ENCODE peak calls at places on chromosomes 13 and 19, in six cellular contexts. One of them, this sample, is unnamed.

GRCh38 chr19:31784631-31785237 is 435.5 kb upstream of the TSHZ3 start:
- DNase-seq in Peyer's patch: no peak
- DNase-seq in putamen: no peak
- DNase-seq in B cell: no peak
- DNase-seq in GM04504: no peak
- DNase-seq in stimulated activated CD8-positive, alpha-beta memory T cell treated with anti-CD3 and anti-CD28 coated beads, Interleukin-7, amount 100 ng/mL, for 4 hours: no peak
- DNase-seq in this sample: no peak

GRCh38 chr13:20462533-20462915 is 63.1 kb downstream of the CRYL1 start:
- DNase-seq in GM04504: no peak
- DNase-seq in Peyer's patch: no peak
- DNase-seq in B cell: no peak
- DNase-seq in stimulated activated CD8-positive, alpha-beta memory T cell treated with anti-CD3 and anti-CD28 coated beads, Interleukin-7, amount 100 ng/mL, for 4 hours: no peak
- DNase-seq in putamen: no peak
- DNase-seq in this sample: no peak

GRCh38 chr19:33438016-33438671 is 64.6 kb downstream of the CEBPG start:
- DNase-seq in Peyer's patch: no peak
- DNase-seq in putamen: peak
- DNase-seq in B cell: no peak
- DNase-seq in GM04504: no peak
- DNase-seq in stimulated activated CD8-positive, alpha-beta memory T cell treated with anti-CD3 and anti-CD28 coated beads, Interleukin-7, amount 100 ng/mL, for 4 hours: no peak
- DNase-seq in this sample: no peak

GRCh38 chr19:40797963-40798222 is 1.1 kb upstream of the EGLN2 start:
- DNase-seq in Peyer's patch: no peak
- DNase-seq in GM04504: no peak
- DNase-seq in stimulated activated CD8-positive, alpha-beta memory T cell treated with anti-CD3 and anti-CD28 coated beads, Interleukin-7, amount 100 ng/mL, for 4 hours: no peak
- DNase-seq in putamen: no peak
- DNase-seq in B cell: no peak
- DNase-seq in this sample: no peak

GRCh38 chr19:22606212-22606553 is 27.9 kb upstream of the ZNF492 start:
- DNase-seq in stimulated activated CD8-positive, alpha-beta memory T cell treated with anti-CD3 and anti-CD28 coated beads, Interleukin-7, amount 100 ng/mL, for 4 hours: no peak
- DNase-seq in GM04504: no peak
- DNase-seq in Peyer's patch: no peak
- DNase-seq in putamen: no peak
- DNase-seq in B cell: no peak
- DNase-seq in this sample: no peak

GRCh38 chr19:3250675-3251074 is 26.2 kb downstream of the CELF5 start:
- DNase-seq in Peyer's patch: no peak
- DNase-seq in GM04504: no peak
- DNase-seq in putamen: no peak
- DNase-seq in B cell: peak
- DNase-seq in stimulated activated CD8-positive, alpha-beta memory T cell treated with anti-CD3 and anti-CD28 coated beads, Interleukin-7, amount 100 ng/mL, for 4 hours: no peak
- DNase-seq in this sample: no peak

GRCh38 chr13:96792736-96793444 is 201.4 kb downstream of the OXGR1 start:
- DNase-seq in putamen: no peak
- DNase-seq in Peyer's patch: no peak
- DNase-seq in stimulated activated CD8-positive, alpha-beta memory T cell treated with anti-CD3 and anti-CD28 coated beads, Interleukin-7, amount 100 ng/mL, for 4 hours: no peak
- DNase-seq in GM04504: no peak
- DNase-seq in B cell: no peak
- DNase-seq in this sample: no peak

GRCh38 chr13:25186187-25186586 is 14.1 kb upstream of the AMER2 start:
- DNase-seq in Peyer's patch: peak
- DNase-seq in putamen: no peak
- DNase-seq in stimulated activated CD8-positive, alpha-beta memory T cell treated with anti-CD3 and anti-CD28 coated beads, Interleukin-7, amount 100 ng/mL, for 4 hours: no peak
- DNase-seq in B cell: no peak
- DNase-seq in GM04504: no peak
- DNase-seq in this sample: no peak

GRCh38 chr19:12730054-12730453 is 4.4 kb downstream of the TRIR start:
- DNase-seq in stimulated activated CD8-positive, alpha-beta memory T cell treated with anti-CD3 and anti-CD28 coated beads, Interleukin-7, amount 100 ng/mL, for 4 hours: no peak
- DNase-seq in putamen: no peak
- DNase-seq in Peyer's patch: no peak
- DNase-seq in B cell: peak
- DNase-seq in GM04504: no peak
- DNase-seq in this sample: no peak

GRCh38 chr19:50380767-50381166 is 3.4 kb upstream of the POLD1 start:
- DNase-seq in putamen: no peak
- DNase-seq in B cell: no peak
- DNase-seq in GM04504: no peak
- DNase-seq in Peyer's patch: no peak
- DNase-seq in stimulated activated CD8-positive, alpha-beta memory T cell treated with anti-CD3 and anti-CD28 coated beads, Interleukin-7, amount 100 ng/mL, for 4 hours: no peak
- DNase-seq in this sample: no peak

GRCh38 chr13:51502206-51502651 is 49.4 kb upstream of the INTS6 start:
- DNase-seq in GM04504: no peak
- DNase-seq in putamen: no peak
- DNase-seq in B cell: no peak
- DNase-seq in Peyer's patch: no peak
- DNase-seq in stimulated activated CD8-positive, alpha-beta memory T cell treated with anti-CD3 and anti-CD28 coated beads, Interleukin-7, amount 100 ng/mL, for 4 hours: no peak
- DNase-seq in this sample: no peak

GRCh38 chr13:99843872-99844271 is 127.7 kb downstream of the ZIC5 start:
- DNase-seq in GM04504: no peak
- DNase-seq in stimulated activated CD8-positive, alpha-beta memory T cell treated with anti-CD3 and anti-CD28 coated beads, Interleukin-7, amount 100 ng/mL, for 4 hours: no peak
- DNase-seq in Peyer's patch: no peak
- DNase-seq in putamen: no peak
- DNase-seq in B cell: no peak
- DNase-seq in this sample: no peak

GRCh38 chr13:106376411-106377112 is 158.9 kb downstream of the EFNB2 start:
- DNase-seq in stimulated activated CD8-positive, alpha-beta memory T cell treated with anti-CD3 and anti-CD28 coated beads, Interleukin-7, amount 100 ng/mL, for 4 hours: no peak
- DNase-seq in Peyer's patch: no peak
- DNase-seq in GM04504: peak
- DNase-seq in putamen: peak
- DNase-seq in B cell: no peak
- DNase-seq in this sample: no peak

GRCh38 chr13:27619711-27620376 is 485 bp downstream of the LNX2 start:
- DNase-seq in Peyer's patch: peak
- DNase-seq in B cell: peak
- DNase-seq in stimulated activated CD8-positive, alpha-beta memory T cell treated with anti-CD3 and anti-CD28 coated beads, Interleukin-7, amount 100 ng/mL, for 4 hours: no peak
- DNase-seq in putamen: peak
- DNase-seq in GM04504: no peak
- DNase-seq in this sample: no peak

GRCh38 chr13:26011996-26012688 is 39.7 kb downstream of the SHISA2 start:
- DNase-seq in GM04504: no peak
- DNase-seq in B cell: peak
- DNase-seq in putamen: peak
- DNase-seq in stimulated activated CD8-positive, alpha-beta memory T cell treated with anti-CD3 and anti-CD28 coated beads, Interleukin-7, amount 100 ng/mL, for 4 hours: peak
- DNase-seq in Peyer's patch: peak
- DNase-seq in this sample: peak

GRCh38 chr13:48333976-48334375 is 30.4 kb downstream of the RB1 start:
- DNase-seq in B cell: no peak
- DNase-seq in Peyer's patch: no peak
- DNase-seq in putamen: no peak
- DNase-seq in stimulated activated CD8-positive, alpha-beta memory T cell treated with anti-CD3 and anti-CD28 coated beads, Interleukin-7, amount 100 ng/mL, for 4 hours: no peak
- DNase-seq in GM04504: no peak
- DNase-seq in this sample: no peak

GRCh38 chr19:15820646-15821045 is 5.2 kb upstream of the OR10H1 start:
- DNase-seq in GM04504: no peak
- DNase-seq in putamen: no peak
- DNase-seq in B cell: no peak
- DNase-seq in stimulated activated CD8-positive, alpha-beta memory T cell treated with anti-CD3 and anti-CD28 coated beads, Interleukin-7, amount 100 ng/mL, for 4 hours: no peak
- DNase-seq in Peyer's patch: no peak
- DNase-seq in this sample: no peak

GRCh38 chr13:83414393-83414792 is 467.9 kb downstream of the SLITRK1 start:
- DNase-seq in B cell: no peak
- DNase-seq in stimulated activated CD8-positive, alpha-beta memory T cell treated with anti-CD3 and anti-CD28 coated beads, Interleukin-7, amount 100 ng/mL, for 4 hours: no peak
- DNase-seq in GM04504: no peak
- DNase-seq in putamen: no peak
- DNase-seq in Peyer's patch: no peak
- DNase-seq in this sample: no peak

GRCh38 chr13:30373727-30374126 is 48.6 kb upstream of the UBE2L5 start:
- DNase-seq in stimulated activated CD8-positive, alpha-beta memory T cell treated with anti-CD3 and anti-CD28 coated beads, Interleukin-7, amount 100 ng/mL, for 4 hours: peak
- DNase-seq in B cell: peak
- DNase-seq in GM04504: no peak
- DNase-seq in Peyer's patch: peak
- DNase-seq in putamen: no peak
- DNase-seq in this sample: peak

GRCh38 chr19:55635334-55635717 is 5.5 kb upstream of the ZNF580 start:
- DNase-seq in putamen: no peak
- DNase-seq in Peyer's patch: no peak
- DNase-seq in stimulated activated CD8-positive, alpha-beta memory T cell treated with anti-CD3 and anti-CD28 coated beads, Interleukin-7, amount 100 ng/mL, for 4 hours: no peak
- DNase-seq in B cell: peak
- DNase-seq in GM04504: no peak
- DNase-seq in this sample: no peak

GRCh38 chr13:44474122-44474910 is 100.7 kb downstream of the SERP2 start:
- DNase-seq in B cell: no peak
- DNase-seq in Peyer's patch: no peak
- DNase-seq in GM04504: no peak
- DNase-seq in putamen: no peak
- DNase-seq in stimulated activated CD8-positive, alpha-beta memory T cell treated with anti-CD3 and anti-CD28 coated beads, Interleukin-7, amount 100 ng/mL, for 4 hours: no peak
- DNase-seq in this sample: no peak

GRCh38 chr13:75079226-75079625 is 402.7 kb downstream of the TBC1D4 start:
- DNase-seq in putamen: no peak
- DNase-seq in Peyer's patch: no peak
- DNase-seq in stimulated activated CD8-positive, alpha-beta memory T cell treated with anti-CD3 and anti-CD28 coated beads, Interleukin-7, amount 100 ng/mL, for 4 hours: no peak
- DNase-seq in B cell: no peak
- DNase-seq in GM04504: no peak
- DNase-seq in this sample: no peak

GRCh38 chr13:42233726-42234125 is 38.2 kb upstream of the AKAP11 start:
- DNase-seq in putamen: no peak
- DNase-seq in B cell: no peak
- DNase-seq in Peyer's patch: no peak
- DNase-seq in stimulated activated CD8-positive, alpha-beta memory T cell treated with anti-CD3 and anti-CD28 coated beads, Interleukin-7, amount 100 ng/mL, for 4 hours: no peak
- DNase-seq in GM04504: no peak
- DNase-seq in this sample: no peak

GRCh38 chr13:80359459-80360297 is 18.8 kb upstream of the SPRY2 start:
- DNase-seq in B cell: no peak
- DNase-seq in Peyer's patch: no peak
- DNase-seq in putamen: no peak
- DNase-seq in stimulated activated CD8-positive, alpha-beta memory T cell treated with anti-CD3 and anti-CD28 coated beads, Interleukin-7, amount 100 ng/mL, for 4 hours: no peak
- DNase-seq in GM04504: no peak
- DNase-seq in this sample: no peak

GRCh38 chr13:76438050-76438449 is 448.2 kb downstream of the KCTD12 start:
- DNase-seq in B cell: no peak
- DNase-seq in Peyer's patch: no peak
- DNase-seq in stimulated activated CD8-positive, alpha-beta memory T cell treated with anti-CD3 and anti-CD28 coated beads, Interleukin-7, amount 100 ng/mL, for 4 hours: no peak
- DNase-seq in putamen: no peak
- DNase-seq in GM04504: no peak
- DNase-seq in this sample: no peak

GRCh38 chr19:56111601-56112312 is 9.3 kb downstream of the ZNF787 start:
- DNase-seq in GM04504: no peak
- DNase-seq in Peyer's patch: peak
- DNase-seq in B cell: peak
- DNase-seq in putamen: peak
- DNase-seq in stimulated activated CD8-positive, alpha-beta memory T cell treated with anti-CD3 and anti-CD28 coated beads, Interleukin-7, amount 100 ng/mL, for 4 hours: peak
- DNase-seq in this sample: no peak

GRCh38 chr13:109628251-109628699 is 158.1 kb downstream of the IRS2 start:
- DNase-seq in B cell: no peak
- DNase-seq in GM04504: peak
- DNase-seq in stimulated activated CD8-positive, alpha-beta memory T cell treated with anti-CD3 and anti-CD28 coated beads, Interleukin-7, amount 100 ng/mL, for 4 hours: no peak
- DNase-seq in Peyer's patch: no peak
- DNase-seq in putamen: no peak
- DNase-seq in this sample: no peak

GRCh38 chr13:108360139-108360538 is 90.6 kb downstream of the TNFSF13B start:
- DNase-seq in stimulated activated CD8-positive, alpha-beta memory T cell treated with anti-CD3 and anti-CD28 coated beads, Interleukin-7, amount 100 ng/mL, for 4 hours: no peak
- DNase-seq in Peyer's patch: no peak
- DNase-seq in GM04504: no peak
- DNase-seq in putamen: no peak
- DNase-seq in B cell: no peak
- DNase-seq in this sample: no peak

GRCh38 chr13:32430018-32430747 is 2.3 kb upstream of the N4BP2L1 start:
- DNase-seq in putamen: no peak
- DNase-seq in Peyer's patch: no peak
- DNase-seq in stimulated activated CD8-positive, alpha-beta memory T cell treated with anti-CD3 and anti-CD28 coated beads, Interleukin-7, amount 100 ng/mL, for 4 hours: no peak
- DNase-seq in B cell: no peak
- DNase-seq in GM04504: no peak
- DNase-seq in this sample: no peak

GRCh38 chr13:44078806-44079378 is 199.2 kb downstream of the LACC1 start:
- DNase-seq in B cell: no peak
- DNase-seq in GM04504: no peak
- DNase-seq in stimulated activated CD8-positive, alpha-beta memory T cell treated with anti-CD3 and anti-CD28 coated beads, Interleukin-7, amount 100 ng/mL, for 4 hours: no peak
- DNase-seq in putamen: no peak
- DNase-seq in Peyer's patch: no peak
- DNase-seq in this sample: no peak

GRCh38 chr13:97600438-97601080 is 166.6 kb downstream of the RAP2A start:
- DNase-seq in Peyer's patch: no peak
- DNase-seq in GM04504: peak
- DNase-seq in putamen: no peak
- DNase-seq in B cell: no peak
- DNase-seq in stimulated activated CD8-positive, alpha-beta memory T cell treated with anti-CD3 and anti-CD28 coated beads, Interleukin-7, amount 100 ng/mL, for 4 hours: no peak
- DNase-seq in this sample: no peak

GRCh38 chr13:110566201-110566600 is 4.7 kb upstream of the RAB20 start:
- DNase-seq in Peyer's patch: no peak
- DNase-seq in B cell: no peak
- DNase-seq in GM04504: no peak
- DNase-seq in stimulated activated CD8-positive, alpha-beta memory T cell treated with anti-CD3 and anti-CD28 coated beads, Interleukin-7, amount 100 ng/mL, for 4 hours: no peak
- DNase-seq in putamen: no peak
- DNase-seq in this sample: no peak

GRCh38 chr13:34657716-34658115 is 284.4 kb upstream of the NBEA start:
- DNase-seq in stimulated activated CD8-positive, alpha-beta memory T cell treated with anti-CD3 and anti-CD28 coated beads, Interleukin-7, amount 100 ng/mL, for 4 hours: no peak
- DNase-seq in Peyer's patch: no peak
- DNase-seq in GM04504: peak
- DNase-seq in putamen: no peak
- DNase-seq in B cell: no peak
- DNase-seq in this sample: no peak

GRCh38 chr19:39167461-39168257 is 29.1 kb upstream of the NCCRP1 start:
- DNase-seq in putamen: no peak
- DNase-seq in stimulated activated CD8-positive, alpha-beta memory T cell treated with anti-CD3 and anti-CD28 coated beads, Interleukin-7, amount 100 ng/mL, for 4 hours: no peak
- DNase-seq in Peyer's patch: no peak
- DNase-seq in B cell: no peak
- DNase-seq in GM04504: no peak
- DNase-seq in this sample: no peak

GRCh38 chr19:3798137-3798536 is 12.0 kb upstream of the MATK start:
- DNase-seq in GM04504: no peak
- DNase-seq in Peyer's patch: no peak
- DNase-seq in stimulated activated CD8-positive, alpha-beta memory T cell treated with anti-CD3 and anti-CD28 coated beads, Interleukin-7, amount 100 ng/mL, for 4 hours: no peak
- DNase-seq in B cell: no peak
- DNase-seq in putamen: no peak
- DNase-seq in this sample: no peak

GRCh38 chr19:50663280-50663790 is 14.1 kb downstream of the C19orf81 start:
- DNase-seq in GM04504: no peak
- DNase-seq in stimulated activated CD8-positive, alpha-beta memory T cell treated with anti-CD3 and anti-CD28 coated beads, Interleukin-7, amount 100 ng/mL, for 4 hours: no peak
- DNase-seq in B cell: no peak
- DNase-seq in Peyer's patch: no peak
- DNase-seq in putamen: no peak
- DNase-seq in this sample: no peak

GRCh38 chr19:43741075-43741840 is 13.5 kb downstream of the SMG9 start:
- DNase-seq in GM04504: no peak
- DNase-seq in putamen: peak
- DNase-seq in B cell: no peak
- DNase-seq in stimulated activated CD8-positive, alpha-beta memory T cell treated with anti-CD3 and anti-CD28 coated beads, Interleukin-7, amount 100 ng/mL, for 4 hours: no peak
- DNase-seq in Peyer's patch: no peak
- DNase-seq in this sample: no peak

GRCh38 chr19:5002143-5002542 is 33.2 kb downstream of the KDM4B start:
- DNase-seq in putamen: no peak
- DNase-seq in stimulated activated CD8-positive, alpha-beta memory T cell treated with anti-CD3 and anti-CD28 coated beads, Interleukin-7, amount 100 ng/mL, for 4 hours: no peak
- DNase-seq in GM04504: no peak
- DNase-seq in Peyer's patch: no peak
- DNase-seq in B cell: no peak
- DNase-seq in this sample: no peak

GRCh38 chr19:35272122-35272715 is 3.5 kb downstream of the USF2 start:
- DNase-seq in stimulated activated CD8-positive, alpha-beta memory T cell treated with anti-CD3 and anti-CD28 coated beads, Interleukin-7, amount 100 ng/mL, for 4 hours: no peak
- DNase-seq in Peyer's patch: no peak
- DNase-seq in GM04504: no peak
- DNase-seq in putamen: no peak
- DNase-seq in B cell: peak
- DNase-seq in this sample: no peak

This sample was measured in T-helper 22 cell.